ENCODE peak calls at places on chromosomes 16 and 17, in eight cellular contexts. O is ascending aorta; I is thoracic aorta; T is H1; V is astrocyte; M is CD4-positive, alpha-beta T cell; C is transverse colon; E is colonic mucosa. F is an unnamed sample.

GRCh38 chr17:10698116-10698818 is 873 bp downstream of the ADPRM start:
- DNase-seq in I (no peak), C (no peak), E (no peak), T (no peak), O (no peak), V (peak; percentile 2), M (no peak), F (no peak)

GRCh38 chr17:3738562-3739295 is 15.0 kb downstream of the HASPIN start:
- DNase-seq in M (peak; percentile 43), V (peak; percentile 26), E (peak; percentile 62), T (no peak), I (no peak), O (no peak), C (peak; percentile 68), F (no peak)

GRCh38 chr17:1216209-1216937 is 36.6 kb upstream of the ABR start:
- DNase-seq in I (no peak), T (no peak), V (no peak), C (no peak), E (no peak), O (no peak), M (no peak), F (no peak)

GRCh38 chr17:18377437-18378204 is at the start of gene EVPLL:
- DNase-seq in E (peak; percentile 81), M (no peak), C (peak; percentile 81), I (no peak), T (no peak), O (no peak), V (no peak), F (no peak)

GRCh38 chr16:77437859-77438258 is 3.0 kb upstream of the ADAMTS18 start:
- DNase-seq in E (no peak), I (no peak), T (no peak), V (peak; percentile 3), M (no peak), O (no peak), C (no peak), F (no peak)

GRCh38 chr16:67278773-67279295 is 498 bp upstream of the PLEKHG4 start:
- DNase-seq in M (peak; percentile 33), O (no peak), E (peak; percentile 51), C (peak; percentile 40), T (peak; percentile 74), V (no peak), I (no peak), F (no peak)

GRCh38 chr16:11350531-11351335 is 5.5 kb downstream of the RMI2 start:
- DNase-seq in I (no peak), O (no peak), C (no peak), V (peak; percentile 44), M (no peak), E (no peak), T (no peak), F (peak; percentile 56)

GRCh38 chr16:29996773-29997250 is 771 bp downstream of the INO80E start:
- DNase-seq in T (no peak), I (no peak), E (no peak), M (no peak), V (no peak), C (no peak), O (no peak), F (no peak)

GRCh38 chr17:3556239-3556904 is 1.2 kb downstream of the TRPV3 start:
- DNase-seq in V (no peak), I (no peak), T (no peak), M (no peak), C (no peak), O (no peak), E (no peak), F (no peak)

GRCh38 chr17:77708049-77708448 is 250.5 kb upstream of the TNRC6C start:
- DNase-seq in C (no peak), O (no peak), I (no peak), V (no peak), T (no peak), E (peak; percentile 9), M (no peak), F (no peak)

GRCh38 chr17:77707546-77707945 is 251.0 kb upstream of the TNRC6C start:
- DNase-seq in O (no peak), C (no peak), E (peak; percentile 5), V (no peak), I (no peak), T (peak; percentile 8), M (no peak), F (no peak)

GRCh38 chr17:77701996-77702395 is 256.5 kb upstream of the TNRC6C start:
- DNase-seq in C (no peak), T (peak; percentile 13), I (no peak), E (no peak), V (no peak), M (no peak), O (no peak), F (no peak)

GRCh38 chr17:77706938-77707337 is 251.6 kb upstream of the TNRC6C start:
- DNase-seq in M (no peak), C (no peak), O (no peak), V (no peak), I (no peak), E (no peak), T (peak; percentile 7), F (no peak)

GRCh38 chr17:77704048-77704815 is 254.3 kb upstream of the TNRC6C start:
- DNase-seq in O (no peak), C (no peak), T (no peak), I (no peak), M (no peak), V (no peak), E (no peak), F (no peak)
- H3K9me3 ChIP-seq in O (peaks cover 21% of the 10 kb centered on the region), C (peaks cover 13% of the 10 kb centered on the region), T (peaks cover 37% of the 10 kb centered on the region), I (peaks cover 13% of the 10 kb centered on the region), M (peaks cover 32% of the 10 kb centered on the region), V (peaks cover 4% of the 10 kb centered on the region), E (no peaks in the 10 kb centered on the region), F (peaks cover 11% of the 10 kb centered on the region)

GRCh38 chr16:80121522-80121909 is 419.3 kb upstream of the DYNLRB2 start:
- DNase-seq in E (no peak), M (no peak), T (no peak), V (no peak), C (no peak), O (no peak), I (no peak), F (no peak)
- H3K9me3 ChIP-seq in E (no peaks in the 10 kb centered on the region), M (no peaks in the 10 kb centered on the region), T (no peaks in the 10 kb centered on the region), V (no peaks in the 10 kb centered on the region), C (no peaks in the 10 kb centered on the region), O (no peaks in the 10 kb centered on the region), I (no peaks in the 10 kb centered on the region), F (no peaks in the 10 kb centered on the region)

GRCh38 chr16:3389663-3390338 is 11.0 kb downstream of the ZSCAN32 start:
- DNase-seq in V (no peak), C (no peak), O (no peak), I (no peak), M (no peak), T (no peak), E (no peak), F (no peak)
- H3K9me3 ChIP-seq in V (peaks cover 5% of the 10 kb centered on the region), C (peaks cover 38% of the 10 kb centered on the region), O (peaks cover 56% of the 10 kb centered on the region), I (peaks cover 74% of the 10 kb centered on the region), M (peaks cover 65% of the 10 kb centered on the region), T (peaks cover 18% of the 10 kb centered on the region), E (no peaks in the 10 kb centered on the region), F (peaks cover 55% of the 10 kb centered on the region)

GRCh38 chr17:70338946-70339354 is 169.6 kb downstream of the KCNJ2 start:
- DNase-seq in O (no peak), T (no peak), M (no peak), E (no peak), V (no peak), I (no peak), C (no peak), F (no peak)
- H3K9me3 ChIP-seq in O (no peaks in the 10 kb centered on the region), T (no peaks in the 10 kb centered on the region), M (no peaks in the 10 kb centered on the region), E (no peaks in the 10 kb centered on the region), V (no peaks in the 10 kb centered on the region), I (no peaks in the 10 kb centered on the region), C (no peaks in the 10 kb centered on the region), F (no peaks in the 10 kb centered on the region)

GRCh38 chr16:35305476-35305875 is 1846.1 kb downstream of the TP53TG3F start:
- DNase-seq in I (no peak), M (no peak), T (no peak), V (no peak), O (no peak), C (no peak), E (no peak), F (no peak)
- H3K9me3 ChIP-seq in I (no peaks in the 10 kb centered on the region), M (peaks cover 7% of the 10 kb centered on the region), T (peaks cover 97% of the 10 kb centered on the region), V (peaks cover 28% of the 10 kb centered on the region), O (no peaks in the 10 kb centered on the region), C (no peaks in the 10 kb centered on the region), E (peaks cover 4% of the 10 kb centered on the region), F (peaks cover 17% of the 10 kb centered on the region)

GRCh38 chr16:86218479-86219170 is 291.7 kb upstream of the FOXF1 start:
- DNase-seq in I (no peak), V (no peak), T (no peak), M (no peak), E (no peak), C (no peak), O (no peak), F (no peak)

GRCh38 chr16:86220552-86220951 is 289.8 kb upstream of the FOXF1 start:
- DNase-seq in I (no peak), O (no peak), E (no peak), M (no peak), T (no peak), C (no peak), V (peak; percentile 19), F (no peak)

GRCh38 chr16:86221085-86221484 is 289.2 kb upstream of the FOXF1 start:
- DNase-seq in C (no peak), T (no peak), I (no peak), O (no peak), E (no peak), V (peak; percentile 84), M (no peak), F (peak; percentile 96)

GRCh38 chr16:86217891-86218270 is 292.4 kb upstream of the FOXF1 start:
- DNase-seq in V (no peak), C (no peak), E (no peak), T (no peak), O (no peak), I (no peak), M (no peak), F (no peak)

DNA sequence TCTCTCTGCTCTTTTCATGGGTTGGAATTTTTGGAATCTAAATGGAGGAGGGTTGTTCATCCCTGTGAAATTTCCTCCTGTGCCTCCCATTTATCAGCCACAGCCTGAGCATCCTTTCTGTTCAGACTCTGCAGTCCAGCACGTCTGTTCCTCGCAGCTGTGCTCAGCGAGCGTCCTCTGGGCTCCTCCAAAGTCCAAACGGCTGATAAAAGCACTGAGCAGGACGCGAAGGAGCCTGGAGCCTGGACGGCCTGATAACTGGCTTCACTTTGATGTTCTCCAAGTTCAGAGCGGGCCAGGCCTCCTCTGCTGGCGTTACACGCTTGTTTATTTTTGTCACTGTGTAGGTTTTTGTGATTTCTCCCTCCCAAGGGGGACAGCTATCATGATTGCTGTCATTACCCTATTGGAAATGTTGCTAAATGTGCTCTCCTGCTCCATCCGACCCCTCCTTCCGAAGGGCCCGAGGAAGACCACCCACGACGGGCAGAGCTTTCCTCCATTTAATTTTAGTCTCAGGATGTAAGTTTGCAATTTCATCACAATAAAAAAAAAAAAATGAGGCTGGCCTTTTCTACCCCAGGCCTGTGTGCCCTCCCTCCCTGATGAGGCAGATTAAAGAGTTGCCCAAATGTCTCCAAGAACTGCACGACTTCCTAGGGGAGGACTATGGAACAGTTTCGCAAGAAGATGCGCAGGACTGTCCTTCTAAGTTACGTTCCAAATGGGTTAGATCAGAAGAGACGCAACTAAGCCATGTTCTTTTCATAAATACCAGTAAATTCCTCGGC is 290.5 kb upstream of the FOXF1 start:
- DNase-seq in V (no peak), I (no peak), M (no peak), E (no peak), C (no peak), O (no peak), T (no peak), F (no peak)
- H3K9me3 ChIP-seq in V (no peaks in the 10 kb centered on the region), I (no peaks in the 10 kb centered on the region), M (no peaks in the 10 kb centered on the region), E (no peaks in the 10 kb centered on the region), C (no peaks in the 10 kb centered on the region), O (no peaks in the 10 kb centered on the region), T (no peaks in the 10 kb centered on the region), F (no peaks in the 10 kb centered on the region)

F was measured in AG04450.